ENCODE peak calls at places on chromosomes 5 and 9, in nine cellular contexts. J is ovary, V is transverse colon, I is IMR-90, M is body of pancreas, R is breast epithelium, B is suprapubic skin, K is stomach, E is adrenal gland. D is an unnamed sample. For H3K4me1, the result is how much of the 10 kb centered on the place peaks cover.

GRCh38 chr5:82859439-82860140 is 217.6 kb downstream of the TMEM167A start:
- DNase-seq in J (no peak), V (no peak), I (no peak), M (no peak), R (no peak), B (no peak), K (no peak), E (no peak), D (no peak)

GRCh38 chr9:105901514-105902109 is 207.3 kb downstream of the TMEM38B start:
- DNase-seq in J (no peak), V (no peak), I (peak), M (peak), R (no peak), B (no peak), K (no peak), E (peak), D (peak)

GRCh38 chr9:124452326-124452725 is 2.1 kb downstream of the ADGRD2 start:
- DNase-seq in J (no peak), V (no peak), I (no peak), M (no peak), R (no peak), B (no peak), K (no peak), E (no peak), D (peak)

GRCh38 chr5:136686192-136686872 is 321.0 kb upstream of the TRPC7 start:
- DNase-seq in J (no peak), V (no peak), I (peak), M (no peak), R (no peak), B (no peak), K (no peak), E (no peak), D (no peak)

GRCh38 chr9:91586282-91586681 is 162.7 kb upstream of the NFIL3 start:
- DNase-seq in J (no peak), V (no peak), I (no peak), M (no peak), R (no peak), B (no peak), K (no peak), E (no peak), D (no peak)

GRCh38 chr5:96721351-96721970 is 59.3 kb downstream of the CAST start:
- DNase-seq in J (no peak), V (no peak), I (peak), M (peak), R (no peak), B (no peak), K (no peak), E (no peak), D (no peak)

GRCh38 chr9:34647651-34648050 is 1.2 kb downstream of the GALT start:
- DNase-seq in J (no peak), V (no peak), I (no peak), M (no peak), R (no peak), B (no peak), K (no peak), E (peak), D (no peak)

GRCh38 chr9:121634800-121635261 is 16.6 kb upstream of the DAB2IP start:
- DNase-seq in J (peak), V (no peak), I (peak), M (no peak), R (no peak), B (no peak), K (no peak), E (no peak), D (no peak)

GRCh38 chr5:159332800-159333563 is 2.7 kb upstream of the IL12B start:
- DNase-seq in J (no peak), V (no peak), I (no peak), M (no peak), R (no peak), B (no peak), K (no peak), E (no peak), D (no peak)

GRCh38 chr5:170743876-170744212 is 39.7 kb upstream of the GABRP start:
- DNase-seq in J (no peak), V (no peak), I (no peak), M (no peak), R (no peak), B (no peak), K (no peak), E (no peak), D (no peak)

GRCh38 chr9:72665421-72665820 is 144.0 kb downstream of the TMC1 start:
- DNase-seq in J (no peak), V (no peak), I (peak), M (no peak), R (no peak), B (no peak), K (no peak), E (no peak), D (no peak)

GRCh38 chr5:169286572-169287325 is 14.2 kb downstream of the SLIT3 start:
- DNase-seq in J (no peak), V (no peak), I (no peak), M (peak), R (no peak), B (no peak), K (no peak), E (no peak), D (no peak)

GRCh38 chr5:127820910-127821553 is 117.8 kb downstream of the CCDC192 start:
- DNase-seq in J (no peak), V (no peak), I (peak), M (no peak), R (no peak), B (no peak), K (no peak), E (no peak), D (no peak)

GRCh38 chr5:156367602-156368001 is 40.6 kb downstream of the SGCD start:
- DNase-seq in J (no peak), V (no peak), I (peak), M (peak), R (no peak), B (no peak), K (no peak), E (peak), D (no peak)

GRCh38 chr9:133163559-133164208 is at the start of gene GBGT1:
- DNase-seq in J (peak), V (peak), I (no peak), M (peak), R (no peak), B (no peak), K (peak), E (peak), D (peak)

GRCh38 chr5:43482490-43483064 is 1.1 kb downstream of the TMEM267 start:
- DNase-seq in J (no peak), V (no peak), I (peak), M (no peak), R (no peak), B (no peak), K (no peak), E (no peak), D (no peak)

GRCh38 chr5:1545798-1546355 is 22.1 kb upstream of the LPCAT1 start:
- DNase-seq in J (no peak), V (no peak), I (no peak), M (no peak), R (no peak), B (peak), K (no peak), E (no peak), D (peak)

GRCh38 chr5:138824924-138825863 is 49.9 kb downstream of the LRRTM2 start:
- DNase-seq in J (no peak), V (no peak), I (peak), M (no peak), R (no peak), B (no peak), K (no peak), E (no peak), D (no peak)

GRCh38 chr9:136955943-136956335 is 3.9 kb downstream of the LCN12 start:
- DNase-seq in J (no peak), V (no peak), I (no peak), M (no peak), R (no peak), B (no peak), K (no peak), E (no peak), D (no peak)

GRCh38 chr9:136049451-136050265 is 45.4 kb downstream of the NACC2 start:
- DNase-seq in J (no peak), V (no peak), I (no peak), M (no peak), R (no peak), B (no peak), K (no peak), E (peak), D (no peak)

GRCh38 chr5:60066502-60066901 is 173.0 kb upstream of the PDE4D start:
- DNase-seq in J (no peak), V (no peak), I (peak), M (no peak), R (no peak), B (no peak), K (no peak), E (no peak), D (no peak)

GRCh38 chr9:107862329-107862728 is 372.8 kb upstream of the KLF4 start:
- DNase-seq in J (no peak), V (no peak), I (no peak), M (peak), R (no peak), B (no peak), K (no peak), E (no peak), D (no peak)

GRCh38 chr5:78824826-78825225 is 160.3 kb downstream of the ARSB start:
- DNase-seq in J (no peak), V (no peak), I (peak), M (no peak), R (no peak), B (no peak), K (no peak), E (no peak), D (no peak)

GRCh38 chr9:27181381-27181780 is 72.4 kb downstream of the TEK start:
- DNase-seq in J (no peak), V (no peak), I (peak), M (no peak), R (no peak), B (no peak), K (no peak), E (no peak), D (no peak)

GRCh38 chr9:114591206-114591853 is 3.8 kb downstream of the ATP6V1G1 start:
- DNase-seq in J (no peak), V (no peak), I (no peak), M (no peak), R (no peak), B (no peak), K (no peak), E (no peak), D (no peak)

GRCh38 chr5:50727149-50727496 is 60.7 kb downstream of the PARP8 start:
- DNase-seq in J (no peak), V (no peak), I (no peak), M (peak), R (no peak), B (no peak), K (peak), E (peak), D (no peak)

GRCh38 chr9:112035166-112035816 is 138.7 kb downstream of the UGCG start:
- DNase-seq in J (no peak), V (no peak), I (no peak), M (no peak), R (no peak), B (no peak), K (no peak), E (no peak), D (no peak)

GRCh38 chr5:113293068-113293571 is 141.7 kb downstream of the TSSK1B start:
- DNase-seq in J (peak), V (no peak), I (peak), M (no peak), R (no peak), B (no peak), K (no peak), E (no peak), D (no peak)

GRCh38 chr9:121399126-121399882 is 29.3 kb upstream of the STOM start:
- DNase-seq in J (no peak), V (no peak), I (peak), M (no peak), R (no peak), B (no peak), K (no peak), E (no peak), D (no peak)

GRCh38 chr5:158519433-158520025 is 580.2 kb downstream of the EBF1 start:
- DNase-seq in J (no peak), V (no peak), I (no peak), M (no peak), R (no peak), B (no peak), K (no peak), E (no peak), D (no peak)

GRCh38 chr5:113292535-113292934 is 142.3 kb downstream of the TSSK1B start:
- DNase-seq in J (no peak), V (no peak), I (peak), M (no peak), R (no peak), B (no peak), K (no peak), E (no peak), D (no peak)

GRCh38 chr9:73231203-73231602 is 79.5 kb downstream of the ANXA1 start:
- DNase-seq in J (no peak), V (no peak), I (no peak), M (no peak), R (no peak), B (no peak), K (no peak), E (no peak), D (no peak)

GRCh38 chr5:95392593-95393182 is 1.5 kb downstream of the FAM81B start:
- DNase-seq in J (no peak), V (no peak), I (no peak), M (peak), R (no peak), B (no peak), K (no peak), E (no peak), D (no peak)

GRCh38 chr9:113950195-113951031 is 74.3 kb downstream of the ZNF618 start:
- DNase-seq in J (no peak), V (no peak), I (no peak), M (no peak), R (no peak), B (no peak), K (no peak), E (peak), D (no peak)

GRCh38 chr9:125706661-125707539 is at the start of gene MAPKAP1:
- DNase-seq in J (peak), V (peak), I (peak), M (peak), R (peak), B (peak), K (peak), E (peak), D (peak)
- TF ChIP-seq POLR2A in J (peak), V (peak), I (peak), M (peak), R (peak), B (peak), K (no peak), E (peak), D (peak)

GRCh38 chr5:141873933-141874261 is 4.3 kb downstream of the PCDH1 start:
- DNase-seq in J (no peak), V (no peak), I (no peak), M (no peak), R (no peak), B (no peak), K (no peak), E (no peak), D (no peak)
- H3K4me1 ChIP-seq in J (under half), V (half or more), I (under half), M (under half), R (under half), B (half or more), K (half or more), E (under half), D (half or more)

GRCh38 chr5:7078090-7078489 is 317.8 kb upstream of the ADCY2 start:
- DNase-seq in J (no peak), V (no peak), I (no peak), M (peak), R (no peak), B (no peak), K (no peak), E (no peak), D (no peak)
- TF ChIP-seq POLR2A in J (no peak), V (no peak), I (no peak), M (no peak), R (no peak), B (no peak), K (no peak), E (no peak), D (no peak)

GRCh38 chr5:123806644-123807043 is 294.7 kb downstream of the CSNK1G3 start:
- DNase-seq in J (no peak), V (no peak), I (no peak), M (no peak), R (no peak), B (no peak), K (no peak), E (no peak), D (no peak)
- H3K4me1 ChIP-seq in J (under half), V (under half), I (under half), M (under half), R (under half), B (under half), K (under half), E (under half), D (under half)

GRCh38 chr5:35777358-35778087 is 79.2 kb upstream of the IL7R start:
- DNase-seq in J (peak), V (peak), I (peak), M (peak), R (peak), B (peak), K (peak), E (peak), D (peak)
- TF ChIP-seq POLR2A in J (no peak), V (no peak), I (no peak), M (no peak), R (no peak), B (no peak), K (no peak), E (no peak), D (no peak)